ENCODE peak calls at places on chromosomes 4 and X, in seven cellular contexts. V is lung, L is HCT116, H is NT2/D1, S is right atrium auricular region, E is IMR-90, K is ovary. M is an unnamed sample.

GRCh38 chr4:99856166-99856565 is 38.1 kb downstream of the LAMTOR3 start:
- DNase-seq in V (no peak), L (peak; percentile 4), H (no peak), S (no peak), E (peak; percentile 50), K (no peak), M (no peak)

GRCh38 chr4:77586953-77587383 is 18.7 kb upstream of the CXCL13 start:
- DNase-seq in V (no peak), L (no peak), H (no peak), S (no peak), E (no peak), K (no peak), M (peak; percentile 9)

GRCh38 chr4:121950680-121951569 is 935 bp downstream of the TRPC3 start:
- DNase-seq in V (no peak), L (no peak), H (no peak), S (no peak), E (peak; percentile 18), K (peak; percentile 23), M (peak; percentile 33)

GRCh38 chr4:140150636-140150885 is 3.4 kb downstream of the MAML3 start:
- DNase-seq in V (peak; percentile 89), L (no peak), H (no peak), S (peak; percentile 92), E (no peak), K (no peak), M (no peak)

GRCh38 chr4:37381040-37381668 is 136.6 kb downstream of the NWD2 start:
- DNase-seq in V (no peak), L (no peak), H (no peak), S (no peak), E (no peak), K (no peak), M (no peak)

GRCh38 chr4:55475394-55476243 is 71.1 kb downstream of the CLOCK start:
- DNase-seq in V (no peak), L (no peak), H (no peak), S (no peak), E (peak; percentile 77), K (no peak), M (no peak)

GRCh38 chrX:65690057-65690855 is 22.8 kb downstream of the MSN start:
- DNase-seq in V (no peak), L (no peak), H (no peak), S (peak; percentile 70), E (peak; percentile 78), K (no peak), M (peak; percentile 21)

GRCh38 chrX:118271770-118272169 is 74.1 kb upstream of the WDR44 start:
- DNase-seq in V (no peak), L (no peak), H (no peak), S (no peak), E (peak; percentile 35), K (no peak), M (no peak)

GRCh38 chr4:11698846-11699590 is 270.3 kb upstream of the HS3ST1 start:
- DNase-seq in V (no peak), L (peak; percentile 95), H (no peak), S (no peak), E (peak; percentile 80), K (no peak), M (no peak)

GRCh38 chr4:61440306-61440705 is 240.2 kb downstream of the ADGRL3 start:
- DNase-seq in V (no peak), L (no peak), H (no peak), S (no peak), E (no peak), K (no peak), M (no peak)

GRCh38 chr4:18007625-18008024 is 13.9 kb downstream of the LCORL start:
- DNase-seq in V (no peak), L (no peak), H (no peak), S (no peak), E (no peak), K (no peak), M (no peak)

GRCh38 chr4:184422378-184422777 is 52.0 kb downstream of the IRF2 start:
- DNase-seq in V (no peak), L (no peak), H (no peak), S (no peak), E (no peak), K (no peak), M (no peak)

GRCh38 chr4:1693131-1693896 is 9.2 kb upstream of the FAM53A start:
- DNase-seq in V (peak; percentile 70), L (peak; percentile 67), H (peak; percentile 80), S (no peak), E (peak; percentile 72), K (peak; percentile 62), M (peak; percentile 50)

GRCh38 chr4:1690698-1691097 is 6.6 kb upstream of the FAM53A start:
- DNase-seq in V (no peak), L (no peak), H (no peak), S (no peak), E (no peak), K (no peak), M (no peak)

GRCh38 chr4:1691737-1692373 is 7.7 kb upstream of the FAM53A start:
- DNase-seq in V (no peak), L (no peak), H (no peak), S (no peak), E (no peak), K (no peak), M (no peak)

GRCh38 chr4:1695913-1696312 is 11.8 kb upstream of the FAM53A start:
- DNase-seq in V (no peak), L (no peak), H (no peak), S (no peak), E (no peak), K (no peak), M (no peak)
- H3K36me3 ChIP-seq in V (peaks cover 41% of the 10 kb centered on the region), L (peaks cover 85% of the 10 kb centered on the region), H (peaks cover 94% of the 10 kb centered on the region), S (peaks cover 79% of the 10 kb centered on the region), E (peaks cover 62% of the 10 kb centered on the region), K (no peaks in the 10 kb centered on the region), M (peaks cover 61% of the 10 kb centered on the region)

GRCh38 chr4:80007745-80008149 is 65.3 kb downstream of the ANTXR2 start:
- DNase-seq in V (no peak), L (no peak), H (no peak), S (no peak), E (no peak), K (no peak), M (no peak)

GRCh38 chr4:80010316-80010715 is 62.7 kb downstream of the ANTXR2 start:
- DNase-seq in V (no peak), L (no peak), H (no peak), S (no peak), E (no peak), K (no peak), M (no peak)

GRCh38 chr4:80006935-80007744 is 65.9 kb downstream of the ANTXR2 start:
- DNase-seq in V (no peak), L (no peak), H (no peak), S (no peak), E (peak; percentile 73), K (no peak), M (no peak)

GRCh38 chr4:80008351-80008750 is 64.7 kb downstream of the ANTXR2 start:
- DNase-seq in V (no peak), L (no peak), H (no peak), S (no peak), E (no peak), K (no peak), M (no peak)

GRCh38 chr4:80008971-80009370 is 64.1 kb downstream of the ANTXR2 start:
- DNase-seq in V (no peak), L (no peak), H (no peak), S (no peak), E (no peak), K (no peak), M (no peak)
- H3K36me3 ChIP-seq in V (no peaks in the 10 kb centered on the region), L (no peaks in the 10 kb centered on the region), H (no peaks in the 10 kb centered on the region), S (peaks cover under 1% of the 10 kb centered on the region), E (peaks cover 10% of the 10 kb centered on the region), K (no peaks in the 10 kb centered on the region), M (peaks cover 19% of the 10 kb centered on the region)

GRCh38 chrX:136879001-136879667 is 1.4 kb downstream of the RBMX start:
- DNase-seq in V (no peak), L (no peak), H (no peak), S (no peak), E (no peak), K (no peak), M (no peak)
- H3K36me3 ChIP-seq in V (peaks cover 4% of the 10 kb centered on the region), L (peaks cover 47% of the 10 kb centered on the region), H (peaks cover 36% of the 10 kb centered on the region), S (peaks cover 49% of the 10 kb centered on the region), E (peaks cover 22% of the 10 kb centered on the region), K (no peaks in the 10 kb centered on the region), M (peaks cover 58% of the 10 kb centered on the region)

DNA sequence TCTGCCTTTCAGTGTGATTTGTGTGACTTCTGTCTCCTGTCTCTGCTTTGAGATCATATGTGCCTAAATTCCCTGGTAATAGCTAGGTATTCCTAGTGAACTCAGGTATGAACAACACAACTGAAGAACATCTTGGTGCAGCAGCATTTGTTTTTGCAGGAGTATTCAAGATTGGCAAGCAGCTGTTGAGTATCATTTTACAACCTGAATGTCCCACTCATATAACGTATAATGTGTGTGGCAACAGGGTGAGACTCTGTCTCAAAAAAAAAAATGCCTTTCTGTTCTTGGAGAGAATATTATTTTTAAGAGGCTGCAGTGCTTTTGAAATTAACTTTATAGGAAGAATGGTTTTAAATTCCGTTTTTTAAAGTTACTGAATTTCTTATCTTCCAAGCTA is 7.7 kb downstream of the LSM6 start:
- DNase-seq in V (no peak), L (no peak), H (no peak), S (no peak), E (no peak), K (no peak), M (no peak)
- H3K36me3 ChIP-seq in V (peaks cover 9% of the 10 kb centered on the region), L (peaks cover 19% of the 10 kb centered on the region), H (peaks cover 45% of the 10 kb centered on the region), S (peaks cover 18% of the 10 kb centered on the region), E (peaks cover 7% of the 10 kb centered on the region), K (no peaks in the 10 kb centered on the region), M (peaks cover 56% of the 10 kb centered on the region)

DNA sequence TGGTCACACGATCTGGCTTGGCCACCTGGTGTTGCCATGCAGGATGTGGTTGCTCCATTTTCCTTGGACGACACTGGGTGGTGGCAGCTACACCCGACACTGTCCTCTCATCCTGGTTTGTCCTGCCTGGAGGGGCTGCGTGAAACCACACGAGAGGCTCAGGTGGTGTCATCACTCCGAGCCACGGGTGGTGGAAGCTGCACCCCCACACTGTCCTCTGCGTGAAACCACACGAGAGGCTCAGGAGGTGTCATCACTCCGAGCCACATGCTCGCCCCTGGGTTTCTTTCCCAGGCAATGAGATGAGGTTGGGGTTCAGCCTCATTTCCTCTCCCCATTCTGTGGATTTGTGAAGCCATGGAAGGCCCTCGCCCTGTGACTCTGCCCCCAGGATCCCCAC is 34.3 kb downstream of the WFS1 start:
- DNase-seq in V (no peak), L (no peak), H (no peak), S (no peak), E (no peak), K (no peak), M (no peak)
- H3K36me3 ChIP-seq in V (peaks cover 37% of the 10 kb centered on the region), L (peaks cover 5% of the 10 kb centered on the region), H (peaks cover 47% of the 10 kb centered on the region), S (peaks cover 34% of the 10 kb centered on the region), E (peaks cover 41% of the 10 kb centered on the region), K (no peaks in the 10 kb centered on the region), M (no peaks in the 10 kb centered on the region)

DNA sequence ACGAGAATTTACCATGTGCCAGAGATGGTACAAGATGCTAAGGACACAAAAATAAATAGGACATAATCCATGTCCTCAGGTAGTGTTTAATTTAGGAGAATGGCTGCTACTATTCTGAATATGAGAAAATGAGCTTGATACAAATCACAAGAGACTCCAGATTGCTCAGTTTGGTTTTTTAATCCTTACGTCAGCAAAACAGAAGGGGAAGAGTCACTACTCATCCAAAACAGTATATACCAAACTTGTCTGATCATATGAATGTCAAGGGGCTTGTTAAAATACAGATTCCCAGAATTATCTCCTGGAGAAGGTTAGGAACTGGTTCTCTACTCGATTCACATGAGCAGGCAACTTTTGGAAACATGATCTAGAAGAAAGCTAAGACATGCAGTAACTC is 3.5 kb downstream of the AIFM1 start:
- DNase-seq in V (no peak), L (no peak), H (no peak), S (no peak), E (no peak), K (no peak), M (no peak)
- H3K36me3 ChIP-seq in V (no peaks in the 10 kb centered on the region), L (no peaks in the 10 kb centered on the region), H (no peaks in the 10 kb centered on the region), S (no peaks in the 10 kb centered on the region), E (no peaks in the 10 kb centered on the region), K (no peaks in the 10 kb centered on the region), M (no peaks in the 10 kb centered on the region)

GRCh38 chrX:13762015-13762414 is 27.5 kb downstream of the OFD1 start:
- DNase-seq in V (no peak), L (no peak), H (no peak), S (no peak), E (no peak), K (no peak), M (no peak)
- H3K36me3 ChIP-seq in V (peaks cover under 1% of the 10 kb centered on the region), L (peaks cover 7% of the 10 kb centered on the region), H (peaks cover 79% of the 10 kb centered on the region), S (peaks cover 18% of the 10 kb centered on the region), E (peaks cover 24% of the 10 kb centered on the region), K (no peaks in the 10 kb centered on the region), M (no peaks in the 10 kb centered on the region)